ENCODE peak calls at places on chromosomes 4 and X, in five cellular contexts. F, E, T, A and U are unnamed samples.
A peak's percentile ranks its signal among the peaks of the same experiment; 100 is the strongest.

GRCh38 chr4:41095973-41096372 is 118.4 kb downstream of the APBB2 start:
- DNase-seq in A (peak; percentile 44), E (no peak), T (no peak), F (no peak), U (no peak)

GRCh38 chrX:52346462-52347165 is 22.2 kb upstream of the XAGE2 start:
- DNase-seq in A (no peak), T (no peak), F (no peak), E (no peak), U (no peak)

GRCh38 chrX:152806035-152806434 is 24.5 kb downstream of the CETN2 start:
- DNase-seq in A (no peak), T (no peak), F (no peak), E (no peak), U (no peak)

GRCh38 chr4:109559625-109559982 is 442 bp upstream of the MCUB start:
- DNase-seq in F (peak; percentile 86), E (no peak), A (peak; percentile 60), T (peak; percentile 69), U (peak; percentile 67)

GRCh38 chr4:144578681-144579080 is 67.3 kb upstream of the HHIP start:
- DNase-seq in T (no peak), A (no peak), F (no peak), E (no peak), U (no peak)

GRCh38 chrX:295136-295535 is 14.0 kb downstream of the PLCXD1 start:
- DNase-seq in A (no peak), T (peak; percentile 58), F (peak; percentile 66), E (no peak), U (no peak)

GRCh38 chr4:150570862-150571261 is 11.1 kb upstream of the MAB21L2 start:
- DNase-seq in E (no peak), F (no peak), A (no peak), T (no peak), U (no peak)

GRCh38 chr4:114547340-114548134 is 51.1 kb upstream of the UGT8 start:
- DNase-seq in A (no peak), E (no peak), F (no peak), T (no peak), U (no peak)

GRCh38 chr4:8575457-8575856 is 4.7 kb upstream of the GPR78 start:
- DNase-seq in T (no peak), A (no peak), E (no peak), F (no peak), U (no peak)

GRCh38 chr4:56681849-56682175 is 716 bp upstream of the HOPX start:
- DNase-seq in T (no peak), F (no peak), E (no peak), A (no peak), U (no peak)

GRCh38 chrX:97743014-97743413 is 859.3 kb downstream of the RPA4 start:
- DNase-seq in T (no peak), A (peak; percentile 2), E (no peak), F (no peak), U (no peak)

GRCh38 chr4:158033416-158033863 is 139.4 kb downstream of the GASK1B start:
- DNase-seq in A (peak; percentile 83), E (no peak), F (no peak), T (no peak), U (no peak)

GRCh38 chrX:130245441-130245840 is 23.3 kb downstream of the ZNF280C start:
- DNase-seq in F (no peak), T (no peak), E (no peak), A (peak; percentile 62), U (no peak)

GRCh38 chr4:181566490-181566889 is 676.7 kb upstream of the TENM3 start:
- DNase-seq in T (no peak), F (no peak), A (peak; percentile 34), E (no peak), U (no peak)

GRCh38 chr4:83722730-83723269 is 186.9 kb downstream of the GPAT3 start:
- DNase-seq in E (no peak), T (no peak), A (no peak), F (no peak), U (no peak)

GRCh38 chrX:149512225-149512885 is 7.2 kb upstream of the IDS start:
- DNase-seq in F (no peak), A (peak; percentile 61), T (no peak), E (peak; percentile 69), U (peak; percentile 58)

GRCh38 chr4:41079871-41080565 is 134.3 kb downstream of the APBB2 start:
- DNase-seq in E (no peak), F (no peak), T (no peak), A (no peak), U (no peak)

GRCh38 chr4:2924765-2925301 is 38.4 kb downstream of the NOP14 start:
- DNase-seq in A (no peak), E (peak; percentile 22), T (no peak), F (no peak), U (no peak)

GRCh38 chr4:76562161-76562560 is 127.1 kb downstream of the SHROOM3 start:
- DNase-seq in F (no peak), A (peak; percentile 38), E (no peak), T (no peak), U (no peak)

GRCh38 chrX:69133561-69134542 is 31.4 kb downstream of the PJA1 start:
- DNase-seq in T (no peak), F (no peak), E (peak; percentile 18), A (peak; percentile 84), U (no peak)

GRCh38 chr4:159137176-159137575 is 34.3 kb downstream of the RAPGEF2 start:
- DNase-seq in T (no peak), A (no peak), F (no peak), E (no peak), U (no peak)

GRCh38 chr4:39521253-39521908 is 5.9 kb downstream of the UGDH start:
- DNase-seq in A (peak; percentile 58), E (no peak), F (no peak), T (no peak), U (no peak)
- H3K4me3 ChIP-seq in A (no peak overlapping the region), E (no peak overlapping the region), F (no peak overlapping the region), T (no peak overlapping the region), U (no peak overlapping the region)

DNA sequence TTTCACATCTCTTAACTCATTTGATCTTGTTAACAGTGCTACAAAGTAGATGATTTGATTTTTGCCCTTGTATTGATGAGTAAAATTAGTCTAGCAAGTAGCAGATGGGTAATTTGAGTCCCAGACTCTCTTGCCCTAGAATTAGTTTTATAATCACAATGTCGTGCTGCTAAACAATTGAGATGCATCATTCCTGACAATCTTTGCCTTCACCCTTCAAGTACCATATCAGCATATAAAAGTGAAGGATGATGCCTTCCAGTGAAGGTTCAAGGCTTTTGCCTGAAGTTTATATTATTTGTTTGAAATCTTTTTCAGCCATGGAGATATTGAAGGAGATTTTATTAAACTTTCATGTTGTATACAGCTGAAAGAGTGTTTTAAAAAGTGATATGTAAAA is 141.4 kb downstream of the GRID2 start:
- DNase-seq in A (no peak), T (no peak), F (no peak), E (no peak), U (no peak)
- H3K4me3 ChIP-seq in A (no peak overlapping the region), T (no peak overlapping the region), F (no peak overlapping the region), E (no peak overlapping the region), U (no peak overlapping the region)

DNA sequence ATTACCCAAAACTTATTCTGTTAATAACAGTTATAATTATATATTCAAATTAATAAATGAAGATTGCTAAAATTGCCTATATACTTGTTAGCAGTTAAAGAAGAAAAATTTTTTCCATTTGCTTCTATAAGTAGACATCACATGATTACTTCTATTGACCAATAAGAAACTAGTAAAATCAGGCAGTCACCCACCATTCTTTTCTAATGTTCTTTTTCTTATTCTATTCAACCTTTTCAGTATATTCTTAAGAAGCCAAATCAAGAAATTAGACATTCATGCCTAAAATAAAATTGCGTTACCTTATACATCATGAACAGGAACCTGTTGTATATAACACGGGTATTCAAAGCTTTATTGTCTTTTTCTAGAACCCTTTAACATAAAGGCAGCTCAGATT is 568.0 kb upstream of the DIPK2B start:
- DNase-seq in F (no peak), T (no peak), A (no peak), E (no peak), U (no peak)
- H3K4me3 ChIP-seq in F (peak overlapping the region; percentile 49), T (peak overlapping the region; percentile 73), A (no peak overlapping the region), E (no peak overlapping the region), U (peak overlapping the region; percentile 64)

GRCh38 chr4:113117346-113117677 is 67.9 kb downstream of the ANK2 start:
- DNase-seq in F (no peak), A (no peak), E (no peak), T (no peak), U (no peak)

GRCh38 chr4:113116414-113117345 is 67.2 kb downstream of the ANK2 start:
- DNase-seq in E (peak; percentile 16), A (peak; percentile 3), F (no peak), T (peak; percentile 33), U (no peak)

GRCh38 chr4:113125418-113125817 is 76.0 kb downstream of the ANK2 start:
- DNase-seq in A (no peak), F (no peak), E (no peak), T (no peak), U (no peak)

DNA sequence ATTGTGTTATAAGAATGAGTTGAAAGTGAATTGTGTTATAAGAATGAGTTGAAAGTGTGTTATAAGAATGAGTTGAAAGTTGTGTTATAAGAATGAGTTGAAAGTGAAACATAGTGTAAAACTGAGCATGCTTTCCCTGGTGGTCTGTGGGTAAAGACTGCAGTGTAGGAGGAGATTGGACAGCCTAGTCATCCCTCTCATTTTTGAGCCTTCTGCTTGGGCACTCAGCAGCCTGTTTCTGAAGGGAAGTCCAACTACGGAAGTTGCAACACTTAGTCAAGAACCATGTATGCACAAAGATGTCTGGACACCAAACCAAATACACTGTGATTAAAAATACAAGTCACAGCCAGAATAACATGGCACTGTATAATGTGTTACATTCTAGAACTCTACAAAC is 72.6 kb downstream of the ANK2 start:
- DNase-seq in T (no peak), A (no peak), F (no peak), E (no peak), U (no peak)
- H3K4me3 ChIP-seq in T (no peak overlapping the region), A (no peak overlapping the region), F (no peak overlapping the region), E (no peak overlapping the region), U (no peak overlapping the region)

GRCh38 chrX:134622056-134622812 is 36.0 kb downstream of the PLAC1 start:
- DNase-seq in T (no peak), E (no peak), F (no peak), A (peak; percentile 89), U (no peak)
- H3K4me3 ChIP-seq in T (no peak overlapping the region), E (no peak overlapping the region), F (no peak overlapping the region), A (no peak overlapping the region), U (no peak overlapping the region)

DNA sequence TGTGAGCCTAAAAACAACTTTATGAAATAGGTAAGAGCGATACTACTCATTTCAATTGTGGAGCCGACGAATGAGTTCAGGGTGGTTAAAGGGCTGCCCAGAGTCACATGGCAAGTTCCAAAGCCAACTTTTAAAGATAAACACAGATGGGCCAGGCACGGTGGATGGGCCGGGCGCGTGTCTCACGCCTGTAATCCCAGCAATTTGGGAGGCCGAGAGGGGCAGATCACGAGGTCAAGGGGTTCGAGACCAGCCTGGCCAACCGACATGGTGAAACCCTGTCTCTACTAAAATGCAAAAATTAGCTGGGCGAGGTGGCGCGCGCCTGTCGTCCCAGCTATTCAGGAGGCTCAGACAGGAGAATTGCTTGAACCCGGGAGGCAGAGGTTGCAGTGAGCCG is 914 bp upstream of the C4orf36 start:
- DNase-seq in A (no peak), T (no peak), F (peak; percentile 67), E (no peak), U (no peak)
- H3K4me3 ChIP-seq in A (no peak overlapping the region), T (no peak overlapping the region), F (no peak overlapping the region), E (no peak overlapping the region), U (no peak overlapping the region)